ENCODE peak calls at places on chromosomes 3 and 15, in six cellular contexts. P is cardiac fibroblast, A is colonic mucosa, J is NCI-H345, I is T-helper 9 cell, Y is GM12891. Q is an unnamed sample.

GRCh38 chr15:82663186-82663600 is 16.0 kb upstream of the CPEB1 start:
- DNase-seq in P (peak; percentile 24), A (peak; percentile 47), J (no peak), I (peak; percentile 36), Y (peak; percentile 28), Q (no peak)

GRCh38 chr15:100254694-100255093 is 87.1 kb downstream of the ADAMTS17 start:
- DNase-seq in P (no peak), A (no peak), J (peak; percentile 33), I (no peak), Y (no peak), Q (no peak)

GRCh38 chr3:160225181-160226025 is at the start of gene C3orf80:
- DNase-seq in P (peak; percentile 33), A (peak; percentile 44), J (peak; percentile 56), I (no peak), Y (peak; percentile 57), Q (no peak)

GRCh38 chr3:141816958-141817357 is 53.8 kb downstream of the GRK7 start:
- DNase-seq in P (no peak), A (no peak), J (no peak), I (no peak), Y (no peak), Q (no peak)

GRCh38 chr15:56205061-56205876 is 38.4 kb downstream of the RFX7 start:
- DNase-seq in P (peak; percentile 40), A (no peak), J (no peak), I (no peak), Y (no peak), Q (no peak)

GRCh38 chr3:162492446-162493081 is 996.0 kb downstream of the OTOL1 start:
- DNase-seq in P (peak; percentile 60), A (no peak), J (no peak), I (no peak), Y (no peak), Q (no peak)

GRCh38 chr15:82044373-82045178 is 1.2 kb downstream of the MEX3B start:
- DNase-seq in P (peak; percentile 64), A (peak; percentile 55), J (peak; percentile 25), I (peak; percentile 8), Y (peak; percentile 13), Q (peak; percentile 27)

GRCh38 chr3:57803647-57804081 is 47.6 kb downstream of the SLMAP start:
- DNase-seq in P (peak; percentile 89), A (peak; percentile 77), J (no peak), I (no peak), Y (no peak), Q (no peak)

GRCh38 chr15:68372291-68372811 is 59.6 kb downstream of the ITGA11 start:
- DNase-seq in P (peak; percentile 57), A (no peak), J (no peak), I (no peak), Y (no peak), Q (no peak)

GRCh38 chr15:81071130-81071529 is 62.9 kb upstream of the CFAP161 start:
- DNase-seq in P (peak; percentile 51), A (no peak), J (no peak), I (no peak), Y (no peak), Q (no peak)

GRCh38 chr3:188913084-188913483 is 258.7 kb upstream of the TPRG1 start:
- DNase-seq in P (no peak), A (no peak), J (no peak), I (no peak), Y (no peak), Q (no peak)

GRCh38 chr3:129123314-129124060 is 1.9 kb upstream of the RAB43 start:
- DNase-seq in P (no peak), A (peak; percentile 66), J (no peak), I (peak; percentile 8), Y (no peak), Q (peak; percentile 27)

GRCh38 chr3:30659270-30660127 is 53.1 kb downstream of the TGFBR2 start:
- DNase-seq in P (peak; percentile 86), A (no peak), J (no peak), I (no peak), Y (no peak), Q (no peak)

GRCh38 chr15:68924866-68925599 is 5.3 kb upstream of the SPESP1 start:
- DNase-seq in P (peak; percentile 84), A (peak; percentile 65), J (peak; percentile 67), I (peak; percentile 44), Y (peak; percentile 48), Q (no peak)

GRCh38 chr3:170079466-170080165 is 41.8 kb downstream of the GPR160 start:
- DNase-seq in P (peak; percentile 11), A (no peak), J (no peak), I (no peak), Y (no peak), Q (no peak)

GRCh38 chr3:78398401-78398800 is 1358.5 kb downstream of the ROBO2 start:
- DNase-seq in P (no peak), A (no peak), J (no peak), I (no peak), Y (no peak), Q (no peak)

GRCh38 chr3:72907851-72908620 is 20.2 kb downstream of the GXYLT2 start:
- DNase-seq in P (peak; percentile 91), A (no peak), J (no peak), I (no peak), Y (no peak), Q (no peak)

GRCh38 chr3:193702967-193703366 is 110.0 kb downstream of the OPA1 start:
- DNase-seq in P (peak; percentile 4), A (no peak), J (no peak), I (no peak), Y (no peak), Q (no peak)

GRCh38 chr3:138114988-138115971 is at the start of gene DZIP1L:
- DNase-seq in P (peak; percentile 75), A (peak; percentile 36), J (peak; percentile 42), I (no peak), Y (peak; percentile 58), Q (no peak)

GRCh38 chr3:127770671-127771370 is 51.5 kb downstream of the MGLL start:
- DNase-seq in P (no peak), A (no peak), J (peak; percentile 24), I (no peak), Y (no peak), Q (no peak)

GRCh38 chr3:123872621-123873020 is 11.5 kb downstream of the MYLK start:
- DNase-seq in P (no peak), A (no peak), J (no peak), I (no peak), Y (no peak), Q (no peak)

GRCh38 chr3:170523248-170523647 is 62.6 kb downstream of the SLC7A14 start:
- DNase-seq in P (no peak), A (no peak), J (no peak), I (no peak), Y (no peak), Q (no peak)

GRCh38 chr3:85360742-85361387 is 402.1 kb downstream of the CADM2 start:
- DNase-seq in P (peak; percentile 3), A (peak; percentile 35), J (peak; percentile 63), I (no peak), Y (no peak), Q (no peak)

GRCh38 chr3:118244761-118245160 is 789.9 kb downstream of the IGSF11 start:
- DNase-seq in P (no peak), A (no peak), J (no peak), I (no peak), Y (no peak), Q (no peak)

GRCh38 chr3:50194903-50195500 is 3.6 kb downstream of the GNAT1 start:
- DNase-seq in P (no peak), A (no peak), J (no peak), I (peak; percentile 48), Y (peak; percentile 72), Q (no peak)

GRCh38 chr3:125042725-125043406 is 12.9 kb downstream of the HEG1 start:
- DNase-seq in P (peak; percentile 72), A (no peak), J (no peak), I (no peak), Y (no peak), Q (no peak)

GRCh38 chr15:47383102-47383501 is 334.2 kb upstream of the SEMA6D start:
- DNase-seq in P (no peak), A (no peak), J (no peak), I (no peak), Y (no peak), Q (no peak)

GRCh38 chr15:48061588-48061987 is 59.2 kb upstream of the SLC24A5 start:
- DNase-seq in P (no peak), A (no peak), J (no peak), I (no peak), Y (no peak), Q (no peak)

GRCh38 chr3:189123595-189124387 is 48.0 kb upstream of the TPRG1 start:
- DNase-seq in P (peak; percentile 36), A (no peak), J (no peak), I (no peak), Y (no peak), Q (no peak)

GRCh38 chr3:134060561-134061385 is 31.0 kb upstream of the SLCO2A1 start:
- DNase-seq in P (peak; percentile 63), A (no peak), J (no peak), I (no peak), Y (no peak), Q (no peak)

GRCh38 chr3:20066848-20067617 is 26.8 kb downstream of the KAT2B start:
- DNase-seq in P (peak; percentile 18), A (no peak), J (no peak), I (no peak), Y (no peak), Q (no peak)

Q was measured in T-helper 22 cell.